ENCODE peak calls at places on chromosomes 2 and 18, in five cellular contexts. One of them, this sample, is unnamed.

GRCh38 chr18:8721716-8722115 is 16.4 kb downstream of the MTCL1 start:
- DNase-seq in NCI-H1694 treated with DMSO at 0.1 percent for 48 hours: no peak
- DNase-seq in skeletal muscle cell: no peak
- DNase-seq in activated CD4-positive, CD25-positive, alpha-beta regulatory T cell treated with anti-CD3 and anti-CD28 coated beads, Interleukin-2, amount 50 U/mL, for 72 hours: no peak
- DNase-seq in globus pallidus: no peak
- DNase-seq in this sample: no peak

GRCh38 chr2:218081695-218082094 is 12.6 kb downstream of the RUFY4 start:
- DNase-seq in globus pallidus: no peak
- DNase-seq in activated CD4-positive, CD25-positive, alpha-beta regulatory T cell treated with anti-CD3 and anti-CD28 coated beads, Interleukin-2, amount 50 U/mL, for 72 hours: no peak
- DNase-seq in NCI-H1694 treated with DMSO at 0.1 percent for 48 hours: no peak
- DNase-seq in skeletal muscle cell: peak; percentile 66
- DNase-seq in this sample: peak; percentile 26

GRCh38 chr2:214034417-214034816 is 376.4 kb upstream of the VWC2L start:
- DNase-seq in activated CD4-positive, CD25-positive, alpha-beta regulatory T cell treated with anti-CD3 and anti-CD28 coated beads, Interleukin-2, amount 50 U/mL, for 72 hours: no peak
- DNase-seq in globus pallidus: no peak
- DNase-seq in NCI-H1694 treated with DMSO at 0.1 percent for 48 hours: no peak
- DNase-seq in skeletal muscle cell: no peak
- DNase-seq in this sample: no peak

GRCh38 chr18:74895686-74896085 is 298.0 kb downstream of the ZNF407 start:
- DNase-seq in NCI-H1694 treated with DMSO at 0.1 percent for 48 hours: no peak
- DNase-seq in globus pallidus: peak; percentile 63
- DNase-seq in skeletal muscle cell: no peak
- DNase-seq in activated CD4-positive, CD25-positive, alpha-beta regulatory T cell treated with anti-CD3 and anti-CD28 coated beads, Interleukin-2, amount 50 U/mL, for 72 hours: no peak
- DNase-seq in this sample: peak; percentile 17

GRCh38 chr18:10131783-10132381 is 218.1 kb downstream of the VAPA start:
- DNase-seq in activated CD4-positive, CD25-positive, alpha-beta regulatory T cell treated with anti-CD3 and anti-CD28 coated beads, Interleukin-2, amount 50 U/mL, for 72 hours: no peak
- DNase-seq in globus pallidus: peak; percentile 26
- DNase-seq in NCI-H1694 treated with DMSO at 0.1 percent for 48 hours: no peak
- DNase-seq in skeletal muscle cell: no peak
- DNase-seq in this sample: no peak

GRCh38 chr2:209208211-209208610 is 215.6 kb upstream of the MAP2 start:
- DNase-seq in activated CD4-positive, CD25-positive, alpha-beta regulatory T cell treated with anti-CD3 and anti-CD28 coated beads, Interleukin-2, amount 50 U/mL, for 72 hours: no peak
- DNase-seq in skeletal muscle cell: no peak
- DNase-seq in globus pallidus: peak; percentile 29
- DNase-seq in NCI-H1694 treated with DMSO at 0.1 percent for 48 hours: no peak
- DNase-seq in this sample: no peak

GRCh38 chr2:21220930-21221329 is 97.2 kb downstream of the TDRD15 start:
- DNase-seq in activated CD4-positive, CD25-positive, alpha-beta regulatory T cell treated with anti-CD3 and anti-CD28 coated beads, Interleukin-2, amount 50 U/mL, for 72 hours: no peak
- DNase-seq in NCI-H1694 treated with DMSO at 0.1 percent for 48 hours: no peak
- DNase-seq in skeletal muscle cell: no peak
- DNase-seq in globus pallidus: no peak
- DNase-seq in this sample: no peak

GRCh38 chr2:121291251-121291580 is 6.2 kb upstream of the TFCP2L1 start:
- DNase-seq in activated CD4-positive, CD25-positive, alpha-beta regulatory T cell treated with anti-CD3 and anti-CD28 coated beads, Interleukin-2, amount 50 U/mL, for 72 hours: no peak
- DNase-seq in skeletal muscle cell: no peak
- DNase-seq in NCI-H1694 treated with DMSO at 0.1 percent for 48 hours: no peak
- DNase-seq in globus pallidus: no peak
- DNase-seq in this sample: no peak

GRCh38 chr2:42722328-42723190 is 41.4 kb downstream of the OXER1 start:
- DNase-seq in activated CD4-positive, CD25-positive, alpha-beta regulatory T cell treated with anti-CD3 and anti-CD28 coated beads, Interleukin-2, amount 50 U/mL, for 72 hours: no peak
- DNase-seq in NCI-H1694 treated with DMSO at 0.1 percent for 48 hours: no peak
- DNase-seq in skeletal muscle cell: peak; percentile 69
- DNase-seq in globus pallidus: peak; percentile 20
- DNase-seq in this sample: peak; percentile 78

GRCh38 chr2:55425449-55425848 is 5.8 kb upstream of the CCDC88A start:
- DNase-seq in globus pallidus: no peak
- DNase-seq in skeletal muscle cell: peak; percentile 77
- DNase-seq in activated CD4-positive, CD25-positive, alpha-beta regulatory T cell treated with anti-CD3 and anti-CD28 coated beads, Interleukin-2, amount 50 U/mL, for 72 hours: no peak
- DNase-seq in NCI-H1694 treated with DMSO at 0.1 percent for 48 hours: no peak
- DNase-seq in this sample: peak; percentile 71

GRCh38 chr2:232230557-232230956 is 148.0 kb upstream of the ALPP start:
- DNase-seq in activated CD4-positive, CD25-positive, alpha-beta regulatory T cell treated with anti-CD3 and anti-CD28 coated beads, Interleukin-2, amount 50 U/mL, for 72 hours: no peak
- DNase-seq in globus pallidus: no peak
- DNase-seq in NCI-H1694 treated with DMSO at 0.1 percent for 48 hours: no peak
- DNase-seq in skeletal muscle cell: no peak
- DNase-seq in this sample: no peak

This sample was measured in non-pigmented ciliary epithelial cell.